ENCODE peak calls at places on chromosome 15, in four cellular contexts. One of them, this sample, is unnamed.

GRCh38 chr15:100531823-100532222 is 3.1 kb upstream of the CERS3 start:
- DNase-seq in IMR-90: no peak
- DNase-seq in K562: no peak
- DNase-seq in endothelial cell of umbilical vein: no peak
- DNase-seq in this sample: no peak

GRCh38 chr15:40357246-40357645 is 773 bp upstream of the DISP2 start:
- DNase-seq in IMR-90: no peak
- DNase-seq in K562: no peak
- DNase-seq in endothelial cell of umbilical vein: no peak
- DNase-seq in this sample: no peak

GRCh38 chr15:85520650-85521049 is 140.2 kb downstream of the AKAP13 start:
- DNase-seq in IMR-90: no peak
- DNase-seq in K562: no peak
- DNase-seq in endothelial cell of umbilical vein: no peak
- DNase-seq in this sample: no peak

GRCh38 chr15:63504247-63504978 is at the start of gene USP3:
- DNase-seq in IMR-90: peak
- DNase-seq in K562: peak
- DNase-seq in endothelial cell of umbilical vein: peak
- DNase-seq in this sample: no peak

GRCh38 chr15:75211436-75212199 is 9.9 kb downstream of the C15orf39 start:
- DNase-seq in IMR-90: no peak
- DNase-seq in K562: no peak
- DNase-seq in endothelial cell of umbilical vein: no peak
- DNase-seq in this sample: no peak

GRCh38 chr15:74208901-74209559 is 6.4 kb upstream of the STRA6 start:
- DNase-seq in IMR-90: peak
- DNase-seq in K562: peak
- DNase-seq in endothelial cell of umbilical vein: no peak
- DNase-seq in this sample: no peak

GRCh38 chr15:68504721-68505090 is 72.7 kb upstream of the ITGA11 start:
- DNase-seq in IMR-90: peak
- DNase-seq in K562: no peak
- DNase-seq in endothelial cell of umbilical vein: no peak
- DNase-seq in this sample: no peak

GRCh38 chr15:48459571-48460461 is 128.6 kb downstream of the DUT start:
- DNase-seq in IMR-90: peak
- DNase-seq in K562: no peak
- DNase-seq in endothelial cell of umbilical vein: peak
- DNase-seq in this sample: no peak

GRCh38 chr15:48507416-48508065 is 138.0 kb downstream of the FBN1 start:
- DNase-seq in IMR-90: peak
- DNase-seq in K562: peak
- DNase-seq in endothelial cell of umbilical vein: peak
- DNase-seq in this sample: peak

GRCh38 chr15:73631915-73632669 is 1.1 kb downstream of the NPTN start:
- DNase-seq in IMR-90: peak
- DNase-seq in K562: peak
- DNase-seq in endothelial cell of umbilical vein: peak
- DNase-seq in this sample: no peak

GRCh38 chr15:41919954-41920538 is 26.2 kb upstream of the SPTBN5 start:
- DNase-seq in IMR-90: peak
- DNase-seq in K562: no peak
- DNase-seq in endothelial cell of umbilical vein: peak
- DNase-seq in this sample: no peak

GRCh38 chr15:92810418-92811138 is 89.5 kb upstream of the CHD2 start:
- DNase-seq in IMR-90: peak
- DNase-seq in K562: peak
- DNase-seq in endothelial cell of umbilical vein: peak
- DNase-seq in this sample: no peak

GRCh38 chr15:63599401-63600000 is 2.3 kb downstream of the FBXL22 start:
- DNase-seq in IMR-90: no peak
- DNase-seq in K562: no peak
- DNase-seq in endothelial cell of umbilical vein: peak
- DNase-seq in this sample: no peak

GRCh38 chr15:70291696-70292510 is 194.2 kb upstream of the TLE3 start:
- DNase-seq in IMR-90: no peak
- DNase-seq in K562: no peak
- DNase-seq in endothelial cell of umbilical vein: no peak
- DNase-seq in this sample: no peak
- TF ChIP-seq FOS in IMR-90: no peak
- TF ChIP-seq FOS in K562: no peak
- TF ChIP-seq FOS in endothelial cell of umbilical vein: no peak
- TF ChIP-seq FOS in this sample: no peak

DNA sequence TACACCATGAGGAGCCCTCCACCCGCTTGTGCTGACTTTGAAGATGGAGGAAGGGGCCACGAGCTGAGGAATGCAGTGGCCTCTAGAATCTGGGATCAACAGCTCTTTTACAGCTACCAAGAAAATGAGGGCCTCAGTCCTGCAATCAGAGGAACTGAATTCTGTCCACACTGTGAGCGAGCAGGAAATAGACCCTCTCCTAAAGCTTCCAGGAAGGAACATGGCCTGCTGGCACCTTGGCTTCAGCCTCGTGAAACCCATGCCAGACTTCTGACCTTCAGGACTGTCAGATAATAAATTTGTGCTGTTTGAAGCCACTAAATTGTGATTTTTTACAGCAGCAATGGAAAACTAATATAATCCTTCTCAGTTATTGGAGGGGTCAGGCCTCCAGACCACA is 61.9 kb downstream of the RAB11A start:
- DNase-seq in IMR-90: no peak
- DNase-seq in K562: no peak
- DNase-seq in endothelial cell of umbilical vein: no peak
- DNase-seq in this sample: no peak
- TF ChIP-seq FOS in IMR-90: no peak
- TF ChIP-seq FOS in K562: no peak
- TF ChIP-seq FOS in endothelial cell of umbilical vein: no peak
- TF ChIP-seq FOS in this sample: no peak

DNA sequence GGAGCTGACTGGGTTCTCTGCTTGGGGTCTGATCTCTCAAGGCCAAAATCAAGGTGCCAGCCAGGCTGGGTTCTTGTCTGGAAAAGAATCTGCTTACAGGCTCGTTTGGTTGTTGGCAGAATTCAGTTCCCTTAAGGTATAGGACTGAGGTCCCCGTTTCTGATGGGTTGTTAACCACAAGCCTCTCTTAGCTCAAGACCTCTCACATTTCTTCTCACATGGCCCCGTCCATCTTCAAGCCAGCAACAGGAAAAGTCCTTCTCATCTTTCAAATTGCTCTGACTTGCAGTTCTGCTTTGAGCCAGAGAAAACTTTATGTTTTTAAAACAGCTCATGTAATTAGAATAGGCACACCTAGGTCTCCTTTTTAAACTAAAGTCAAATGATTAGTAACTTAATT is 20.4 kb downstream of the UACA start:
- DNase-seq in IMR-90: no peak
- DNase-seq in K562: no peak
- DNase-seq in endothelial cell of umbilical vein: no peak
- DNase-seq in this sample: no peak
- TF ChIP-seq FOS in IMR-90: no peak
- TF ChIP-seq FOS in K562: no peak
- TF ChIP-seq FOS in endothelial cell of umbilical vein: no peak
- TF ChIP-seq FOS in this sample: no peak

DNA sequence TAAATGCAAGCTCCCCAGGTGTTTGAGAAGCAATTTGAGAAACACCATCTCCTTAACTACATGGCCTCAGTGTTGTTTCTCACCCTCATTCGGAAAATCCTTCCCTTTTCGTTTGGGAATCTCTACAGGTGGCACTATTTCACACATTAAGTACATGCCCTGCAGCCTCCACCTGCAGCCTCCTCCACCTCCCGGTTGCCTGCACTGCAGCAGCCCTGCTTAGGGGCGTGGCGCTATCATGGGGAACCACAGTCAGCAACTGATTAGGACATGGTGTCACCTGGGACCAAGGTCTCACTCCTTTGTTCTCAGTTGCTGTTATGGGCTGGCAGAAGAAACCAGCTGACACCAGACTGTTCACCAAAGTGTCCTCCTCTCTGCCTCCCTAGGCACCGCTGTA is 11.7 kb upstream of the ZNF774 start:
- DNase-seq in IMR-90: no peak
- DNase-seq in K562: peak
- DNase-seq in endothelial cell of umbilical vein: no peak
- DNase-seq in this sample: no peak
- TF ChIP-seq FOS in IMR-90: no peak
- TF ChIP-seq FOS in K562: no peak
- TF ChIP-seq FOS in endothelial cell of umbilical vein: no peak
- TF ChIP-seq FOS in this sample: no peak

GRCh38 chr15:80530737-80531365 is 126.7 kb downstream of the ARNT2 start:
- DNase-seq in IMR-90: peak
- DNase-seq in K562: no peak
- DNase-seq in endothelial cell of umbilical vein: no peak
- DNase-seq in this sample: no peak
- TF ChIP-seq FOS in IMR-90: no peak
- TF ChIP-seq FOS in K562: no peak
- TF ChIP-seq FOS in endothelial cell of umbilical vein: no peak
- TF ChIP-seq FOS in this sample: no peak

DNA sequence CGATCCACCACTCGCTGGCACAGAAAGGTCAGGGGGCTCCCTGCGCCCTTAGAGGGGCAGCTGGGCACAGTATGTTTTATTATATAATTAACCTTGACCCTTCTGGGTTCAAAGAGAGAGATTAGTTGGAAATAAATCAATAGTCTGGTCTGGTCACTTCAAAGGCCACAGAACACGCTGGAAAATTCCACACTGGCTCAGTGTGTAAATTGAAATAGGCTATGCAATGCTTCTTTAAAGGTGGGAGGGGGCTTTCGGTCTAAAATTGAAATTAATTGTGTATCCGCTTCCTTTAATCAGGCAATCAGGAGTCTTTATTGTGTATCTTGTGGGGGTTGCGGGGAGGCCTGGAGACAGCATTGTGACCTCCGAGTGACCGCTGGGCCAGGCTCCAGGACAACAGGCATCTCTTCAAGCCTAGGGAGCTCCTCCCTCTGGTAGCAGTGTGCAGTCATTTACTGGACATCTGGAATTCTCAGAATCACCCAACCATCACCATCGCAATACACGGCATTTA is 8.0 kb downstream of the RNU5B-1 start:
- DNase-seq in IMR-90: no peak
- DNase-seq in K562: peak
- DNase-seq in endothelial cell of umbilical vein: no peak
- DNase-seq in this sample: no peak
- TF ChIP-seq FOS in IMR-90: no peak
- TF ChIP-seq FOS in K562: no peak
- TF ChIP-seq FOS in endothelial cell of umbilical vein: no peak
- TF ChIP-seq FOS in this sample: no peak

GRCh38 chr15:52218816-52219215 is 27.6 kb upstream of the GNB5 start:
- DNase-seq in IMR-90: no peak
- DNase-seq in K562: no peak
- DNase-seq in endothelial cell of umbilical vein: no peak
- DNase-seq in this sample: no peak

GRCh38 chr15:52220251-52220650 is 29.1 kb upstream of the GNB5 start:
- DNase-seq in IMR-90: no peak
- DNase-seq in K562: no peak
- DNase-seq in endothelial cell of umbilical vein: no peak
- DNase-seq in this sample: no peak

GRCh38 chr15:52214553-52214952 is 23.4 kb upstream of the GNB5 start:
- DNase-seq in IMR-90: no peak
- DNase-seq in K562: no peak
- DNase-seq in endothelial cell of umbilical vein: no peak
- DNase-seq in this sample: no peak

GRCh38 chr15:52220896-52221660 is 29.9 kb upstream of the GNB5 start:
- DNase-seq in IMR-90: no peak
- DNase-seq in K562: no peak
- DNase-seq in endothelial cell of umbilical vein: no peak
- DNase-seq in this sample: no peak

DNA sequence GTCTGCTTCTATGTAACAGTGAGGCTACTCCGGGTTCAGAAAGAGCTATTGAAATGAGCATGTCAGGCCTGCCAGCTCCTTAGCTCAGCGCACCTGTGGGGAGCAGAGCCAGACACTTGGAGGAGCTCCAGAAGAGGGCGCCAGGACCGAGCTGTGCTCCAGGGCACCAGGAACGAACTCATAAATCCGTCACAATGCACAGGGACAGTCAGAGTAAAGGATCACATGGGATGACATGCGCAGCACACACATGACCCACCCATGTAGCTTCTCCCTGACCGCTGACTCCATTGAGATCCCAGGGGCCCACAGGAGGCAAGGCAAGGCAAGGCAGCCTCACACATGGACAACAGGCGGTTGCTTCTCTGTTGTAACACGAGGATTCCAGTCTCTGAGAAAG is 26.0 kb upstream of the GNB5 start:
- DNase-seq in IMR-90: no peak
- DNase-seq in K562: peak
- DNase-seq in endothelial cell of umbilical vein: no peak
- DNase-seq in this sample: no peak
- TF ChIP-seq FOS in IMR-90: no peak
- TF ChIP-seq FOS in K562: no peak
- TF ChIP-seq FOS in endothelial cell of umbilical vein: no peak
- TF ChIP-seq FOS in this sample: no peak

GRCh38 chr15:58453931-58454793 is 22.4 kb downstream of the LIPC start:
- DNase-seq in IMR-90: no peak
- DNase-seq in K562: peak
- DNase-seq in endothelial cell of umbilical vein: no peak
- DNase-seq in this sample: no peak
- TF ChIP-seq FOS in IMR-90: no peak
- TF ChIP-seq FOS in K562: no peak
- TF ChIP-seq FOS in endothelial cell of umbilical vein: no peak
- TF ChIP-seq FOS in this sample: no peak

GRCh38 chr15:77855871-77856270 is 221.6 kb downstream of the TBC1D2B start:
- DNase-seq in IMR-90: no peak
- DNase-seq in K562: no peak
- DNase-seq in endothelial cell of umbilical vein: no peak
- DNase-seq in this sample: no peak
- TF ChIP-seq FOS in IMR-90: no peak
- TF ChIP-seq FOS in K562: no peak
- TF ChIP-seq FOS in endothelial cell of umbilical vein: no peak
- TF ChIP-seq FOS in this sample: no peak

This sample was measured in GM12878.